ENCODE peak calls at places on chromosome 15, in seven cellular contexts. One of them, this sample, is unnamed.

GRCh38 chr15:69729167-69729748 is 276.6 kb downstream of the RPLP1 start:
- DNase-seq in COR-L47: no peak
- DNase-seq in GM13977: peak
- DNase-seq in right cardiac atrium: no peak
- DNase-seq in ovary: peak
- DNase-seq in AG04450: no peak
- DNase-seq in cardiac muscle cell: peak
- DNase-seq in this sample: peak

GRCh38 chr15:83248151-83248851 is 36.2 kb downstream of the BNC1 start:
- DNase-seq in COR-L47: peak
- DNase-seq in GM13977: peak
- DNase-seq in right cardiac atrium: no peak
- DNase-seq in ovary: no peak
- DNase-seq in AG04450: peak
- DNase-seq in cardiac muscle cell: peak
- DNase-seq in this sample: peak

GRCh38 chr15:63277893-63278505 is 594 bp downstream of the APH1B start:
- DNase-seq in COR-L47: no peak
- DNase-seq in GM13977: no peak
- DNase-seq in right cardiac atrium: no peak
- DNase-seq in ovary: no peak
- DNase-seq in AG04450: no peak
- DNase-seq in cardiac muscle cell: no peak
- DNase-seq in this sample: no peak

GRCh38 chr15:90037961-90038633 is 37.0 kb downstream of the ZNF710 start:
- DNase-seq in COR-L47: no peak
- DNase-seq in GM13977: peak
- DNase-seq in right cardiac atrium: no peak
- DNase-seq in ovary: no peak
- DNase-seq in AG04450: no peak
- DNase-seq in cardiac muscle cell: peak
- DNase-seq in this sample: no peak

GRCh38 chr15:79990280-79990996 is 19.4 kb upstream of the BCL2A1 start:
- DNase-seq in COR-L47: no peak
- DNase-seq in GM13977: no peak
- DNase-seq in right cardiac atrium: no peak
- DNase-seq in ovary: no peak
- DNase-seq in AG04450: no peak
- DNase-seq in cardiac muscle cell: no peak
- DNase-seq in this sample: no peak

GRCh38 chr15:60493166-60493565 is 14.2 kb upstream of the ICE2 start:
- DNase-seq in COR-L47: no peak
- DNase-seq in GM13977: no peak
- DNase-seq in right cardiac atrium: no peak
- DNase-seq in ovary: no peak
- DNase-seq in AG04450: no peak
- DNase-seq in cardiac muscle cell: no peak
- DNase-seq in this sample: no peak

GRCh38 chr15:98957655-98958054 is 49.9 kb downstream of the PGPEP1L start:
- DNase-seq in COR-L47: no peak
- DNase-seq in GM13977: no peak
- DNase-seq in right cardiac atrium: no peak
- DNase-seq in ovary: no peak
- DNase-seq in AG04450: no peak
- DNase-seq in cardiac muscle cell: no peak
- DNase-seq in this sample: no peak

GRCh38 chr15:95684693-95685115 is 645.8 kb upstream of the NR2F2 start:
- DNase-seq in COR-L47: no peak
- DNase-seq in GM13977: no peak
- DNase-seq in right cardiac atrium: no peak
- DNase-seq in ovary: no peak
- DNase-seq in AG04450: peak
- DNase-seq in cardiac muscle cell: peak
- DNase-seq in this sample: no peak

GRCh38 chr15:90154246-90154645 is 46.9 kb upstream of the SEMA4B start:
- DNase-seq in COR-L47: no peak
- DNase-seq in GM13977: no peak
- DNase-seq in right cardiac atrium: no peak
- DNase-seq in ovary: no peak
- DNase-seq in AG04450: no peak
- DNase-seq in cardiac muscle cell: no peak
- DNase-seq in this sample: no peak

GRCh38 chr15:84715442-84716035 is 400 bp downstream of the SEC11A start:
- DNase-seq in COR-L47: peak
- DNase-seq in GM13977: no peak
- DNase-seq in right cardiac atrium: no peak
- DNase-seq in ovary: no peak
- DNase-seq in AG04450: no peak
- DNase-seq in cardiac muscle cell: peak
- DNase-seq in this sample: peak

GRCh38 chr15:48565560-48566482 is 79.7 kb downstream of the FBN1 start:
- DNase-seq in COR-L47: no peak
- DNase-seq in GM13977: no peak
- DNase-seq in right cardiac atrium: no peak
- DNase-seq in ovary: no peak
- DNase-seq in AG04450: no peak
- DNase-seq in cardiac muscle cell: peak
- DNase-seq in this sample: no peak

GRCh38 chr15:77614251-77614806 is 18.4 kb downstream of the LINGO1 start:
- DNase-seq in COR-L47: no peak
- DNase-seq in GM13977: no peak
- DNase-seq in right cardiac atrium: peak
- DNase-seq in ovary: no peak
- DNase-seq in AG04450: no peak
- DNase-seq in cardiac muscle cell: no peak
- DNase-seq in this sample: no peak

GRCh38 chr15:65791335-65792129 is 561 bp downstream of the DENND4A start:
- DNase-seq in COR-L47: peak
- DNase-seq in GM13977: peak
- DNase-seq in right cardiac atrium: peak
- DNase-seq in ovary: peak
- DNase-seq in AG04450: no peak
- DNase-seq in cardiac muscle cell: peak
- DNase-seq in this sample: peak

GRCh38 chr15:25989327-25989726 is 126.2 kb upstream of the ATP10A start:
- DNase-seq in COR-L47: no peak
- DNase-seq in GM13977: no peak
- DNase-seq in right cardiac atrium: peak
- DNase-seq in ovary: no peak
- DNase-seq in AG04450: no peak
- DNase-seq in cardiac muscle cell: no peak
- DNase-seq in this sample: peak

GRCh38 chr15:88120021-88120420 is 136.5 kb downstream of the NTRK3 start:
- DNase-seq in COR-L47: no peak
- DNase-seq in GM13977: no peak
- DNase-seq in right cardiac atrium: no peak
- DNase-seq in ovary: no peak
- DNase-seq in AG04450: no peak
- DNase-seq in cardiac muscle cell: no peak
- DNase-seq in this sample: no peak

GRCh38 chr15:96109820-96110219 is 220.7 kb upstream of the NR2F2 start:
- DNase-seq in COR-L47: no peak
- DNase-seq in GM13977: no peak
- DNase-seq in right cardiac atrium: no peak
- DNase-seq in ovary: no peak
- DNase-seq in AG04450: no peak
- DNase-seq in cardiac muscle cell: no peak
- DNase-seq in this sample: no peak

GRCh38 chr15:52804526-52805081 is 14.5 kb upstream of the ONECUT1 start:
- DNase-seq in COR-L47: no peak
- DNase-seq in GM13977: peak
- DNase-seq in right cardiac atrium: no peak
- DNase-seq in ovary: no peak
- DNase-seq in AG04450: no peak
- DNase-seq in cardiac muscle cell: no peak
- DNase-seq in this sample: no peak

GRCh38 chr15:73130830-73131229 is 78.6 kb downstream of the NEO1 start:
- DNase-seq in COR-L47: no peak
- DNase-seq in GM13977: no peak
- DNase-seq in right cardiac atrium: no peak
- DNase-seq in ovary: no peak
- DNase-seq in AG04450: no peak
- DNase-seq in cardiac muscle cell: no peak
- DNase-seq in this sample: no peak

GRCh38 chr15:101407966-101408775 is 81.3 kb downstream of the PCSK6 start:
- DNase-seq in COR-L47: no peak
- DNase-seq in GM13977: no peak
- DNase-seq in right cardiac atrium: no peak
- DNase-seq in ovary: no peak
- DNase-seq in AG04450: no peak
- DNase-seq in cardiac muscle cell: no peak
- DNase-seq in this sample: no peak